ENCODE peak calls at places on chromosomes 6 and 20, in five cellular contexts. V is NCI-H1092; T is stimulated activated CD4-positive, alpha-beta T cell treated with anti-CD3 and anti-CD28 coated beads, Interleukin-1b, Interleukin-23, amount 100 ng/mL, for 48 hours; D is HEK293T; B is fibroblast of the aortic adventitia. Y is an unnamed sample.

GRCh38 chr20:8932192-8933150 is 136.4 kb upstream of the PLCB4 start:
- DNase-seq in T (no peak), B (no peak), V (no peak), D (no peak), Y (no peak)

GRCh38 chr6:135323202-135323668 is 142.1 kb downstream of the MYB start:
- DNase-seq in B (no peak), T (no peak), V (no peak), D (peak; percentile 18), Y (no peak)

GRCh38 chr20:57174737-57175136 is 91.7 kb downstream of the BMP7 start:
- DNase-seq in D (no peak), B (no peak), T (no peak), V (no peak), Y (no peak)

GRCh38 chr6:151240861-151241642 is 1.3 kb downstream of the AKAP12 start:
- DNase-seq in T (no peak), D (peak; percentile 65), V (peak; percentile 24), B (peak; percentile 85), Y (peak; percentile 17)

GRCh38 chr6:43911625-43912577 is 141.9 kb downstream of the VEGFA start:
- DNase-seq in B (no peak), V (no peak), D (no peak), T (no peak), Y (no peak)

GRCh38 chr6:148289153-148289552 is 53.5 kb upstream of the SASH1 start:
- DNase-seq in B (no peak), D (no peak), V (no peak), T (no peak), Y (no peak)

GRCh38 chr6:157246048-157246630 is 77.2 kb downstream of the TMEM242 start:
- DNase-seq in B (peak; percentile 69), T (no peak), V (no peak), D (no peak), Y (no peak)

GRCh38 chr6:1502041-1502440 is 107.7 kb upstream of the FOXC1 start:
- DNase-seq in T (no peak), D (no peak), V (no peak), B (peak; percentile 40), Y (no peak)

GRCh38 chr6:133170602-133171001 is 70.6 kb upstream of the EYA4 start:
- DNase-seq in V (no peak), D (no peak), B (no peak), T (no peak), Y (no peak)

GRCh38 chr6:129276986-129277385 is 394.0 kb downstream of the LAMA2 start:
- DNase-seq in B (peak; percentile 5), V (no peak), D (no peak), T (no peak), Y (no peak)

GRCh38 chr6:136750821-136751220 is 41.5 kb downstream of the MAP3K5 start:
- DNase-seq in V (no peak), T (no peak), B (peak; percentile 10), D (no peak), Y (no peak)

GRCh38 chr6:129212081-129212480 is 329.1 kb downstream of the LAMA2 start:
- DNase-seq in T (no peak), V (no peak), D (no peak), B (peak; percentile 22), Y (no peak)

GRCh38 chr20:5191829-5192569 is 65.2 kb downstream of the CDS2 start:
- DNase-seq in B (peak; percentile 90), T (peak; percentile 8), D (peak; percentile 71), V (peak; percentile 49), Y (peak; percentile 25)

GRCh38 chr20:20552076-20552475 is 160.4 kb downstream of the RALGAPA2 start:
- DNase-seq in B (no peak), D (no peak), V (peak; percentile 82), T (no peak), Y (no peak)

GRCh38 chr20:54351371-54352136 is 123.8 kb upstream of the DOK5 start:
- DNase-seq in V (no peak), B (no peak), D (no peak), T (no peak), Y (peak; percentile 12)

GRCh38 chr20:14963262-14963663 is 625.9 kb upstream of the FLRT3 start:
- DNase-seq in V (no peak), B (peak; percentile 17), D (no peak), T (no peak), Y (no peak)

GRCh38 chr20:59677586-59677985 is 73.2 kb downstream of the PHACTR3 start:
- DNase-seq in D (no peak), B (no peak), V (no peak), T (no peak), Y (no peak)

GRCh38 chr6:23348185-23348584 is 777.8 kb upstream of the NRSN1 start:
- DNase-seq in T (no peak), V (no peak), B (no peak), D (no peak), Y (no peak)

GRCh38 chr6:43977404-43978111 is 149.7 kb downstream of the MRPL14 start:
- DNase-seq in T (no peak), B (no peak), V (no peak), D (no peak), Y (peak; percentile 13)

GRCh38 chr20:1803216-1804128 is 91.7 kb upstream of the SIRPA start:
- DNase-seq in V (no peak), B (peak; percentile 55), T (peak; percentile 27), D (no peak), Y (peak; percentile 52)

GRCh38 chr6:130625825-130626500 is 201.2 kb upstream of the SMLR1 start:
- DNase-seq in T (peak; percentile 33), D (peak; percentile 65), V (no peak), B (peak; percentile 67), Y (peak; percentile 33)

GRCh38 chr6:126180585-126180984 is 159.3 kb upstream of the CENPW start:
- DNase-seq in T (peak; percentile 68), D (no peak), V (no peak), B (peak; percentile 90), Y (peak; percentile 59)

GRCh38 chr6:160102956-160103824 is 18.4 kb upstream of the SLC22A1 start:
- DNase-seq in D (peak; percentile 62), T (no peak), V (no peak), B (peak; percentile 35), Y (peak; percentile 36)

GRCh38 chr6:36285187-36285612 is 15.3 kb downstream of the PNPLA1 start:
- DNase-seq in V (no peak), B (no peak), T (no peak), D (no peak), Y (peak; percentile 6)

Y was measured in activated CD4-positive, alpha-beta T cell treated with anti-CD3 and anti-CD28 coated beads for 48 hours.